ENCODE peak calls at places on chromosomes 6 and 20, in seven cellular contexts. S is CD8-positive, alpha-beta T cell; E is adrenal gland; M is body of pancreas; P is IMR-90; W is AG04450; A is upper lobe of right lung. J is an unnamed sample. For H3K9me3, the result is how much of the 10 kb centered on the place peaks cover.

GRCh38 chr6:89313006-89313405 is 2.1 kb downstream of the GABRR2 start:
- DNase-seq in S (no peak), E (no peak), M (no peak), P (peak), W (peak), A (no peak), J (peak)

GRCh38 chr6:11833626-11834592 is 55.3 kb upstream of the ADTRP start:
- DNase-seq in S (no peak), E (no peak), M (peak), P (no peak), W (no peak), A (peak), J (no peak)

GRCh38 chr6:157898169-157898568 is 75.1 kb downstream of the SNX9 start:
- DNase-seq in S (no peak), E (no peak), M (no peak), P (no peak), W (no peak), A (no peak), J (no peak)

GRCh38 chr6:110495949-110496348 is 19.5 kb upstream of the SLC22A16 start:
- DNase-seq in S (no peak), E (no peak), M (no peak), P (no peak), W (no peak), A (no peak), J (no peak)

GRCh38 chr6:88490865-88491264 is 324.7 kb upstream of the CNR1 start:
- DNase-seq in S (no peak), E (no peak), M (no peak), P (no peak), W (no peak), A (no peak), J (peak)

GRCh38 chr6:12586696-12587095 is 129.9 kb upstream of the PHACTR1 start:
- DNase-seq in S (no peak), E (no peak), M (no peak), P (no peak), W (no peak), A (no peak), J (no peak)

GRCh38 chr6:138272543-138273305 is 54.4 kb upstream of the PBOV1 start:
- DNase-seq in S (no peak), E (no peak), M (no peak), P (peak), W (no peak), A (no peak), J (no peak)

GRCh38 chr6:150324044-150324443 is 44.8 kb upstream of the IYD start:
- DNase-seq in S (no peak), E (no peak), M (no peak), P (no peak), W (no peak), A (no peak), J (no peak)

GRCh38 chr20:19713851-19714716 is 44.0 kb upstream of the RIN2 start:
- DNase-seq in S (no peak), E (no peak), M (no peak), P (no peak), W (no peak), A (no peak), J (no peak)

GRCh38 chr6:74870403-74870802 is 335.4 kb downstream of the COL12A1 start:
- DNase-seq in S (no peak), E (no peak), M (no peak), P (no peak), W (no peak), A (no peak), J (peak)

GRCh38 chr6:110063864-110064263 is 85.8 kb downstream of the GPR6 start:
- DNase-seq in S (no peak), E (no peak), M (no peak), P (no peak), W (no peak), A (no peak), J (no peak)

GRCh38 chr6:123338394-123338793 is 298.4 kb downstream of the TRDN start:
- DNase-seq in S (no peak), E (no peak), M (no peak), P (no peak), W (no peak), A (no peak), J (no peak)

GRCh38 chr20:11144114-11144513 is 470.3 kb upstream of the JAG1 start:
- DNase-seq in S (no peak), E (no peak), M (no peak), P (peak), W (peak), A (no peak), J (peak)

GRCh38 chr6:6438286-6438685 is 117.8 kb upstream of the F13A1 start:
- DNase-seq in S (no peak), E (no peak), M (no peak), P (no peak), W (no peak), A (no peak), J (no peak)

GRCh38 chr6:56683882-56684281 is 41.2 kb upstream of the DST start:
- DNase-seq in S (no peak), E (no peak), M (no peak), P (peak), W (peak), A (no peak), J (peak)

GRCh38 chr6:149545258-149545753 is 537 bp downstream of the PPIL4 start:
- DNase-seq in S (peak), E (peak), M (peak), P (peak), W (peak), A (peak), J (peak)

GRCh38 chr6:27752038-27752885 is 159.9 kb downstream of the OR2B2 start:
- DNase-seq in S (peak), E (peak), M (peak), P (peak), W (peak), A (peak), J (peak)

GRCh38 chr6:10030942-10031537 is 383.8 kb downstream of the TFAP2A start:
- DNase-seq in S (no peak), E (no peak), M (no peak), P (no peak), W (no peak), A (no peak), J (no peak)

GRCh38 chr6:51077967-51078518 is 259.4 kb downstream of the TFAP2B start:
- DNase-seq in S (no peak), E (no peak), M (no peak), P (no peak), W (no peak), A (no peak), J (no peak)

DNA sequence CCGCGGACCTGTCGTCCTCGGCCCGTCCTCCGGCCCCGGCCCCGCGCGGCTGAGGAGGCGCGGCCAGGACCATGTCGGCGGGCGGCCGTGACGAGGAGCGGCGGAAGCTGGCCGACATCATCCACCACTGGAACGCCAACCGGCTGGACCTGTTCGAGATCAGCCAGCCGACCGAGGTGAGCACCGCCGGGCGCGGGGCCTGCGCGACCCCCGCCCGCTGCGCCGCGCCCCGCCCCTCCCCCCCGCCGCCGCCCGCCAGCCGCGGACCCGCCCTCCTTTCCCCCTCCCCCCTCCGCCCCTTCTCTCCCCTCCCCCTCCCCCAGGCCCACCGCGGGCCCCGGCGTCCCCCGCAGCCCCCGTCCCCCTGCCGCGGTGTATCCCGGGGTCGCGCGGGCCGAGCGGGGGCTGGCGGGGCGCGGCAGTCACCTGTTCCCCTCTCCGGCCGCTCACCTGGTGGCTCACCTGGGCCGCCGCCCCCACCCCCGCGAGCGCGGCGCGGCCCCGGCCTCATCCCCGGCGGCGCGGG is 414 bp downstream of the AFDN start:
- DNase-seq in S (no peak), E (peak), M (peak), P (no peak), W (no peak), A (peak), J (peak)
- H3K9me3 ChIP-seq in S (under half), E (under half), M (under half), P (under half), W (under half), A (under half), J (under half)

DNA sequence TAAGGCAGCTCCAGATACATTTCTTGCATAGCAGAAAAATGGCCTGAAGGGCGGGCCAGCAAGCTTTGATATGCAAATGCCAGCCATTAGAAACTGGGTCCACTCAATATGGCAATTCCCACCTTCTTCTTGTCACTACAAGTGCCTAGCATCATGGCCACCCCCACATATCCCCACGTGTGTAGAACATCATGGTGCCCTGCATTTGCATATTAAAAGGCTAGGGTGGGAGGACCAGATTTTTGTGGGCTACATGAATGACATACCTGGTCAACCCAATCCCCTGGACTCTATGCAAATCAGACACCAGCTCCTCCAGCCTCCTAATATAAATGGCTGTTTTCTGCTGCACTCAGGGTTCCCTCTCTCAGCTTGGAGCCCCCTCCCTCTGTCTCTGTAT is 31.7 kb downstream of the PLN start:
- DNase-seq in S (no peak), E (no peak), M (no peak), P (no peak), W (no peak), A (no peak), J (no peak)
- H3K9me3 ChIP-seq in S (under half), E (under half), M (under half), P (under half), W (under half), A (under half), J (under half)

DNA sequence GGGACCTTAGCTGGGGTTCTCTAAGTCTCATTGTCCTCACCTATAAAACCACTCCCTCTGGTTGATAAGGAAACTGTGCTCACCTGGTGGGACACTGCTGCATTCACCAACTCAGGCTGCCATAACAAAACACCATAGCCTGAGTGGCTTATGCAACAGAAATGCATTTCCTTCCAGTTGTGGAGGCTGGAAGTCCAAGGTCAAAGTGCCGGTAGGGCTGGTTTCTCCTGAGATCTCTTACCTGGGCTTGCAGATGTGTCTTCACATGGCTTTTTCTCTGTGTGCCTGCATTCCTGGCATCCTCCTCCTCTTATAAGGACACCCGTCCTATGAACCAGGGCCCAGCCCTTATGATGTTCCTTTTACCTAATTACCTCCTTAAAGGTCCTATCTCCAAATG is 60.0 kb upstream of the SLC32A1 start:
- DNase-seq in S (no peak), E (no peak), M (no peak), P (no peak), W (no peak), A (no peak), J (no peak)
- H3K9me3 ChIP-seq in S (under half), E (under half), M (under half), P (under half), W (under half), A (under half), J (under half)

DNA sequence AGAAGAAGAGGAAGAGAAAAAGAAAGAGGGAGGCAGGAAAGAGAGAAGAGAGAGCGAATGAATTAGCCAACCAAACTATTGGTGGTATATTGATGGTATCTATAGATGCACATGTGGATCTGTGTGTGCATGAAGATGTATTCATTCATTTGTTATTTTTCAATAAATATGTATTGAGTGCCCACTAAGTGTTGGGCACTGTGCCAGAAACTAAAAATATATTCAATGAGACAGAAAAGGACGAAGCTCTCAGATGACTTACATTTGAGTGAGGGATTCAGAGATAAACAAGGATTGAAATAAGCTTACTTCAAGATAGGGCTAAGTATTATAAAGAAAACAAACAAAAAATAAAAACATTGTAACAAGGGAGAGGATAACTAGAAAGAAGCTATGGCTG is 154.9 kb downstream of the TSHZ2 start:
- DNase-seq in S (no peak), E (no peak), M (no peak), P (no peak), W (no peak), A (no peak), J (no peak)
- H3K9me3 ChIP-seq in S (under half), E (under half), M (under half), P (under half), W (under half), A (under half), J (under half)